ENCODE peak calls at places on chromosomes 2 and 18, in five cellular contexts. One of them, this sample, is unnamed.

GRCh38 chr2:70886541-70886987 is 49.1 kb upstream of the ATP6V1B1 start:
- DNase-seq in SHP77: no peak
- DNase-seq in ureter: no peak
- DNase-seq in activated T-helper 2 cell treated with anti-CD3 and anti-CD28 coated beads, Interferon-gamma antibody, Interleukin-2, Interleukin-4, amounts not matched to agents 10 μg/mL and 5 μg/mL and 100 μg/mL, durations not matched to agents 14 hours and 24 hours and 36 hours: no peak
- DNase-seq in bronchial epithelial cell: no peak
- DNase-seq in this sample: no peak

GRCh38 chr2:63755980-63756379 is 85.7 kb upstream of the UGP2 start:
- DNase-seq in activated T-helper 2 cell treated with anti-CD3 and anti-CD28 coated beads, Interferon-gamma antibody, Interleukin-2, Interleukin-4, amounts not matched to agents 10 μg/mL and 5 μg/mL and 100 μg/mL, durations not matched to agents 14 hours and 24 hours and 36 hours: no peak
- DNase-seq in ureter: no peak
- DNase-seq in SHP77: no peak
- DNase-seq in bronchial epithelial cell: no peak
- DNase-seq in this sample: no peak

GRCh38 chr18:10049721-10050120 is 135.9 kb downstream of the VAPA start:
- DNase-seq in ureter: no peak
- DNase-seq in bronchial epithelial cell: no peak
- DNase-seq in SHP77: no peak
- DNase-seq in activated T-helper 2 cell treated with anti-CD3 and anti-CD28 coated beads, Interferon-gamma antibody, Interleukin-2, Interleukin-4, amounts not matched to agents 10 μg/mL and 5 μg/mL and 100 μg/mL, durations not matched to agents 14 hours and 24 hours and 36 hours: no peak
- DNase-seq in this sample: no peak

GRCh38 chr18:31258789-31259188 is 59.2 kb upstream of the DSG1 start:
- DNase-seq in bronchial epithelial cell: no peak
- DNase-seq in SHP77: no peak
- DNase-seq in activated T-helper 2 cell treated with anti-CD3 and anti-CD28 coated beads, Interferon-gamma antibody, Interleukin-2, Interleukin-4, amounts not matched to agents 10 μg/mL and 5 μg/mL and 100 μg/mL, durations not matched to agents 14 hours and 24 hours and 36 hours: no peak
- DNase-seq in ureter: no peak
- DNase-seq in this sample: no peak

GRCh38 chr2:203122317-203122998 is 107.8 kb downstream of the NBEAL1 start:
- DNase-seq in activated T-helper 2 cell treated with anti-CD3 and anti-CD28 coated beads, Interferon-gamma antibody, Interleukin-2, Interleukin-4, amounts not matched to agents 10 μg/mL and 5 μg/mL and 100 μg/mL, durations not matched to agents 14 hours and 24 hours and 36 hours: no peak
- DNase-seq in bronchial epithelial cell: no peak
- DNase-seq in SHP77: no peak
- DNase-seq in ureter: no peak
- DNase-seq in this sample: no peak

GRCh38 chr18:59070181-59070912 is 69.3 kb upstream of the SEC11C start:
- DNase-seq in bronchial epithelial cell: peak; percentile 67
- DNase-seq in ureter: peak; percentile 86
- DNase-seq in SHP77: peak; percentile 80
- DNase-seq in activated T-helper 2 cell treated with anti-CD3 and anti-CD28 coated beads, Interferon-gamma antibody, Interleukin-2, Interleukin-4, amounts not matched to agents 10 μg/mL and 5 μg/mL and 100 μg/mL, durations not matched to agents 14 hours and 24 hours and 36 hours: peak; percentile 65
- DNase-seq in this sample: peak; percentile 41

GRCh38 chr2:161204846-161205245 is 44.6 kb downstream of the TANK start:
- DNase-seq in activated T-helper 2 cell treated with anti-CD3 and anti-CD28 coated beads, Interferon-gamma antibody, Interleukin-2, Interleukin-4, amounts not matched to agents 10 μg/mL and 5 μg/mL and 100 μg/mL, durations not matched to agents 14 hours and 24 hours and 36 hours: no peak
- DNase-seq in ureter: no peak
- DNase-seq in SHP77: no peak
- DNase-seq in bronchial epithelial cell: no peak
- DNase-seq in this sample: no peak

GRCh38 chr2:55138045-55138444 is 87.8 kb upstream of the RTN4 start:
- DNase-seq in SHP77: no peak
- DNase-seq in ureter: no peak
- DNase-seq in bronchial epithelial cell: no peak
- DNase-seq in activated T-helper 2 cell treated with anti-CD3 and anti-CD28 coated beads, Interferon-gamma antibody, Interleukin-2, Interleukin-4, amounts not matched to agents 10 μg/mL and 5 μg/mL and 100 μg/mL, durations not matched to agents 14 hours and 24 hours and 36 hours: no peak
- DNase-seq in this sample: no peak

GRCh38 chr2:3198119-3198518 is 179.5 kb downstream of the EIPR1 start:
- DNase-seq in activated T-helper 2 cell treated with anti-CD3 and anti-CD28 coated beads, Interferon-gamma antibody, Interleukin-2, Interleukin-4, amounts not matched to agents 10 μg/mL and 5 μg/mL and 100 μg/mL, durations not matched to agents 14 hours and 24 hours and 36 hours: no peak
- DNase-seq in ureter: no peak
- DNase-seq in SHP77: peak; percentile 15
- DNase-seq in bronchial epithelial cell: no peak
- DNase-seq in this sample: no peak

GRCh38 chr2:37775908-37776250 is 104.4 kb upstream of the CDC42EP3 start:
- DNase-seq in activated T-helper 2 cell treated with anti-CD3 and anti-CD28 coated beads, Interferon-gamma antibody, Interleukin-2, Interleukin-4, amounts not matched to agents 10 μg/mL and 5 μg/mL and 100 μg/mL, durations not matched to agents 14 hours and 24 hours and 36 hours: no peak
- DNase-seq in SHP77: no peak
- DNase-seq in ureter: no peak
- DNase-seq in bronchial epithelial cell: peak; percentile 88
- DNase-seq in this sample: no peak

GRCh38 chr18:26252411-26252810 is 26.2 kb downstream of the TAF4B start:
- DNase-seq in ureter: no peak
- DNase-seq in bronchial epithelial cell: peak; percentile 35
- DNase-seq in activated T-helper 2 cell treated with anti-CD3 and anti-CD28 coated beads, Interferon-gamma antibody, Interleukin-2, Interleukin-4, amounts not matched to agents 10 μg/mL and 5 μg/mL and 100 μg/mL, durations not matched to agents 14 hours and 24 hours and 36 hours: no peak
- DNase-seq in SHP77: no peak
- DNase-seq in this sample: no peak

GRCh38 chr2:191166111-191166755 is 15.4 kb upstream of the STAT4 start:
- DNase-seq in ureter: no peak
- DNase-seq in SHP77: peak; percentile 32
- DNase-seq in activated T-helper 2 cell treated with anti-CD3 and anti-CD28 coated beads, Interferon-gamma antibody, Interleukin-2, Interleukin-4, amounts not matched to agents 10 μg/mL and 5 μg/mL and 100 μg/mL, durations not matched to agents 14 hours and 24 hours and 36 hours: no peak
- DNase-seq in bronchial epithelial cell: peak; percentile 92
- DNase-seq in this sample: no peak

GRCh38 chr2:63596487-63596886 is 7.7 kb downstream of the MDH1 start:
- DNase-seq in bronchial epithelial cell: no peak
- DNase-seq in activated T-helper 2 cell treated with anti-CD3 and anti-CD28 coated beads, Interferon-gamma antibody, Interleukin-2, Interleukin-4, amounts not matched to agents 10 μg/mL and 5 μg/mL and 100 μg/mL, durations not matched to agents 14 hours and 24 hours and 36 hours: no peak
- DNase-seq in ureter: no peak
- DNase-seq in SHP77: no peak
- DNase-seq in this sample: no peak

This sample was measured in HL-60.